ENCODE peak calls at places on chromosomes 16 and 17, in four cellular contexts. P, Q, C and R are unnamed samples.

GRCh38 chr16:27434141-27435051 is 32.4 kb downstream of the IL21R start:
- DNase-seq in P (peak), Q (no peak), C (no peak), R (no peak)

GRCh38 chr17:73067075-73067474 is 25.4 kb downstream of the SLC39A11 start:
- DNase-seq in P (no peak), C (no peak), Q (no peak), R (no peak)

GRCh38 chr17:79797492-79798295 is 817 bp upstream of the CBX8 start:
- DNase-seq in Q (peak), C (no peak), P (no peak), R (no peak)

GRCh38 chr17:72928454-72929136 is 163.9 kb downstream of the SLC39A11 start:
- DNase-seq in C (no peak), P (no peak), Q (no peak), R (no peak)

GRCh38 chr16:70158261-70158939 is 15.2 kb upstream of the CLEC18C start:
- DNase-seq in C (no peak), Q (no peak), P (no peak), R (no peak)

GRCh38 chr16:8935989-8936388 is 27.7 kb downstream of the USP7 start:
- DNase-seq in Q (no peak), C (no peak), P (no peak), R (no peak)

GRCh38 chr16:27687605-27688004 is 137.7 kb downstream of the KATNIP start:
- DNase-seq in Q (no peak), C (no peak), P (no peak), R (peak)

GRCh38 chr17:35423761-35424160 is 8.5 kb downstream of the SLFN12 start:
- DNase-seq in P (no peak), C (no peak), Q (no peak), R (peak)

GRCh38 chr17:66889480-66890230 is 54.7 kb downstream of the CACNG5 start:
- DNase-seq in P (peak), Q (no peak), C (no peak), R (no peak)

GRCh38 chr16:77219437-77219836 is 20.2 kb downstream of the SYCE1L start:
- DNase-seq in C (no peak), P (no peak), Q (no peak), R (no peak)

GRCh38 chr16:396605-397004 is 394 bp upstream of the NME4 start:
- DNase-seq in P (no peak), C (no peak), Q (peak), R (no peak)

GRCh38 chr16:68786685-68787418 is 49.8 kb downstream of the CDH1 start:
- DNase-seq in P (peak), Q (no peak), C (no peak), R (peak)

GRCh38 chr16:87948119-87948545 is 3.1 kb upstream of the BANP start:
- DNase-seq in P (no peak), C (no peak), Q (no peak), R (no peak)

GRCh38 chr16:52492789-52493357 is 54.1 kb downstream of the TOX3 start:
- DNase-seq in Q (no peak), C (no peak), P (no peak), R (no peak)

GRCh38 chr17:39231587-39232551 is 6.1 kb upstream of the STAC2 start:
- DNase-seq in C (no peak), P (no peak), Q (peak), R (no peak)

GRCh38 chr16:3920206-3920605 is 39.7 kb upstream of the CREBBP start:
- DNase-seq in P (no peak), C (no peak), Q (no peak), R (no peak)

GRCh38 chr16:53041196-53041977 is 11.3 kb downstream of the CHD9NB start:
- DNase-seq in P (peak), C (no peak), Q (no peak), R (no peak)

GRCh38 chr16:66899945-66900688 is 18.6 kb downstream of the CDH16 start:
- DNase-seq in C (peak), Q (peak), P (peak), R (no peak)

GRCh38 chr17:10063730-10064221 is 134.6 kb downstream of the GAS7 start:
- DNase-seq in P (no peak), C (no peak), Q (no peak), R (no peak)

GRCh38 chr17:27540300-27541105 is 84.3 kb downstream of the KSR1 start:
- DNase-seq in P (peak), Q (no peak), C (peak), R (peak)

GRCh38 chr16:57507414-57508083 is 21.3 kb upstream of the DOK4 start:
- DNase-seq in P (no peak), C (no peak), Q (no peak), R (no peak)

DNA sequence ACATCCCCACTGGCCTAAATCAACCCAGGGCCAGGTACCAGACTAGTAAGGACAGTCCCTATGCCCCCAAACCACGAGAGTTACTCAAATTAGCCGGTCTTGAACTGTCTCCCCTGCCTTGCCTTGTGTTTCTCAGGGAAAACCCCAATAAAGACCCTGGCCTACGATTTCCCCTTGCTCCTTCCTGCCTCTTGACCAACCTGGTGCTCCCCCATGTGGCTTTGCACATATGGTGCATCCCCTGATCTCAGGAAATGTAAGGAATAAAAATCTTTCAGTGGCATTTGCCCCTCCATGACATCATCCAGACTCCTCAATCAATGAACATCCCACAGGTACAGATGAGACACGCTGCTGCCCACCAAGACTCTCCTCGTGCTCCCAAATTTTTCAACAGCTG is 87.9 kb downstream of the ZNF18 start:
- DNase-seq in P (no peak), C (no peak), Q (peak), R (no peak)
- TF ChIP-seq CTCF in P (no peak), C (no peak), Q (peak), R (no peak)

GRCh38 chr17:81553018-81553615 is 964 bp upstream of the FAAP100 start:
- DNase-seq in Q (peak), P (peak), C (no peak), R (peak)
- TF ChIP-seq CTCF in Q (no peak), P (no peak), C (no peak), R (peak)

DNA sequence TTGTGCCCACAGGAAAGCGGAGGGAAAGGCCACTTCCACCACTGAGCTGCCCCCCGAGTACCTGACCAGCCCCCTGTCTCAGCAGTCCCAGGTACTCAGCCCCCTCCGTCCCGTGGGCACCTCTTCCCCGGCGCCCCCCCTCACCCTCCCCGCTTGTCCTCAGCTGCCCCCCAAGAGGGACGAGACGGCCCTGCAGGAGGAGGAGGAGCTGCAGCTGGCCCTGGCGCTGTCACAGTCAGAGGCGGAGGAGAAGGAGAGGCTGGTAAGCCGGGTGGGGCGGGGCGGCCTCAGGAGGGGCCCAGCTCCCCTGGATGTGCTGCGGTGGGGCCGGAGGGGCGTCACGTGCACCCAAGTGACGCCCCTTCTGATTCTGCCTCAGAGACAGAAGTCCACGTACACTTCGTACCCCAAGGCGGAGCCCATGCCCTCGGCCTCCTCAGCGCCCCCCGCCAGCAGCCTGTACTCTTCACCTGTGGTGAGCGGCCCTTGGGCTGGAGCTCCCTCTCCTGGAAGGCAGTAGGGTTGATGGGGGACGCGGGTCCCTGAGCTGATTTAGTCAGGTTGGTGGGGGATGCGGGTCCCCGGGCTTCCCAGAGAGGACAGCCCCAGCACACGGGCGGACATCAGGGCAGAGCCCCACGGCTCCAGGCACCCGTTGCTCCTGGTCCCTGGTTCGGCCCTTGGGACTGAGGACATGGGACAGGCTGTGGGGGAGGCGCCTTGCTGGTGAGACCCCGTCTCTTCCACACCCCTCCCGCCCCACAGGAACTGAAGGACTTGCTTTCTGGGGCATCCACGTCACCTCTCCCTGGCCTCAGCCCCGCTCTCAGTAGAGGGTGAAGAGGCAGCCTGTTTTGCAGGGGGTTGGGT is 9.4 kb upstream of the MRPL12 start:
- DNase-seq in C (no peak), P (no peak), Q (no peak), R (no peak)
- TF ChIP-seq CTCF in C (no peak), P (no peak), Q (no peak), R (no peak)

GRCh38 chr17:68694791-68695485 is 93.8 kb upstream of the FAM20A start:
- DNase-seq in C (no peak), P (no peak), Q (no peak), R (no peak)
- TF ChIP-seq CTCF in C (no peak), P (no peak), Q (no peak), R (no peak)

DNA sequence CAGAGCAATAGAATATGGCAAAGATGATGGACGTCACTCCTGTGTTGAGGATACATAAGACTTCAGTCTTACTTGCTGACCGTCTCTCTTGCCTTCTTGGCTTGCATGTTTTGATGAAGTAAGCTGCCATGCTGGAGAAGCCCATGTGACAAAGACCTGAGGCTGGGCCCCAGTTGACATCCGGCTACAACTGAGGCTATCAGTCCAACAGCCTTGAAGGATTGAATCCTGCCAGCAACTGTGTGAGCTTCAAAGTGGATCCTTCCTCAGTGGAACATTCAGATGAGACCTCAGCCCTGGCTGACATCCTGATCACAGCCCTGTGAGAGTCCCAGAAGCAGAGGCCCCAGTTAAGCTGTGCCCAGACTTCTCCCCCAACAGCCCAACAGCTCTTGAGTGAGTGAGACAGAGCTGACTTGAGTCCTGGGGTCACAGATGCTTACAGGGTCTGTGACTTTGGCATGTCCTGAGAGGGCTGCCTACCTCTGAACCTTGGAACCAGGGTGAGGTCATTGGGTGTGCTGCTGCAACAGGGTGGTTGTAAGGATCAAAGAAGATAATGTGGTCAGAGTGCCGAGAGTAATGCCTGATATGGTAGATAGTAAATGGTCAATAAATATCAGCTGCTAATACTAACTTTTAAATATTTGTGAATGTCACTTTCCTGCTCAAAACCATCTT is 2.4 kb upstream of the BRD7 start:
- DNase-seq in Q (no peak), C (no peak), P (no peak), R (no peak)
- TF ChIP-seq CTCF in Q (no peak), C (no peak), P (no peak), R (no peak)

DNA sequence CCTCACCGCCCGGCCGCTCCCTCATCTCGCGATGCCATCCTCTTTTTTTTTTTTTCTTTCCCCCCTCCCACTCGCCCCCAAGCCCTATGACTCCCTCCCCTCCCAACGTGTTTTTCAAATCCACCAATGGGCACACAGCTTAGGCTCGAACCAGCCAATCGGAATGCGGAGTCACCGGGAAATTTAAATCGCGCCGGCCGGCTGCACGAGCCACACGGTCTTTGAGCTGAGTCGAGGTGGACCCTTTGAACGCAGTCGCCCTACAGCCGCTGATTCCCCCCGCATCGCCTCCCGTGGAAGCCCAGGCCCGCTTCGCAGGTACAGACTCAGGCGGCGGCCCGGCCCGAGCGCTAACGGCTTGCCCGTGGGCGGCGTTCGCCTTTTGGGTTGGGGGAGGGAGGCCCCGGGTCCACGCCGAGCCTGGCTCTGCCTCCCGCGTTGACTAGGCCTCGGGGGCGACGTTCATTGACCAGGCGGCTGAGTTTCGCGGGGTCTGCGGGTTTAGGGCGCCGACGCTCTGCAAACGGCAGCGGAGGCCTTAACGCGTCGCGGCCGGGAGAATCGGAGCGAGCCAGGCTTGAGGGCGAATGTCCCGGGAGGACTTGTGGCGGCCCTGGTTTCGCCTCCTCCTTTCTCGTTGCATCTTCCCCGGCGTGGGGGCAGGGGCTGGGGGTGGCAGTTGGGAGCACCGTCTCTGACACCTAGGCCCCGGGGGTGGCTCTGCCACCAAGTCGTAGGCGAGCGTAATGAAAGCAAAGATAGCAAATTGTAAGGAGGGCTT is at the start of gene KPNA2:
- DNase-seq in C (peak), P (peak), Q (peak), R (peak)
- TF ChIP-seq CTCF in C (no peak), P (no peak), Q (no peak), R (no peak)

GRCh38 chr17:77374170-77374936 is 233.6 kb downstream of the SEC14L1 start:
- DNase-seq in C (peak), P (peak), Q (peak), R (peak)
- TF ChIP-seq CTCF in C (peak), P (no peak), Q (no peak), R (peak)